ENCODE peak calls at places on chromosome X, in four cellular contexts. X, U, F and N are unnamed samples.

GRCh38 chrX:46577116-46578005 is 3.8 kb downstream of the CHST7 start:
- DNase-seq in F (no peak), U (no peak), X (no peak), N (no peak)

GRCh38 chrX:45513042-45513441 is 312.4 kb upstream of the DIPK2B start:
- DNase-seq in X (no peak), U (no peak), F (no peak), N (no peak)

GRCh38 chrX:124573458-124573857 is 227.1 kb downstream of the SH2D1A start:
- DNase-seq in U (no peak), X (peak; percentile 20), F (no peak), N (no peak)

GRCh38 chrX:97199501-97199900 is 315.8 kb downstream of the RPA4 start:
- DNase-seq in F (no peak), U (no peak), X (peak; percentile 71), N (no peak)

GRCh38 chrX:30538271-30538670 is 39.3 kb downstream of the TASL start:
- DNase-seq in U (no peak), F (no peak), X (no peak), N (no peak)

GRCh38 chrX:66914082-66914481 is 275.2 kb upstream of the EDA2R start:
- DNase-seq in X (peak; percentile 0), U (no peak), F (peak; percentile 66), N (no peak)

GRCh38 chrX:68083510-68083909 is 349.8 kb downstream of the OPHN1 start:
- DNase-seq in F (no peak), X (no peak), U (no peak), N (no peak)

GRCh38 chrX:16223385-16223784 is 56.1 kb downstream of the MAGEB17 start:
- DNase-seq in X (no peak), U (no peak), F (no peak), N (no peak)

GRCh38 chrX:51891821-51892551 is 1.4 kb upstream of the MAGED1 start:
- DNase-seq in F (peak; percentile 18), X (peak; percentile 42), U (no peak), N (no peak)

GRCh38 chrX:2526390-2526789 is 25.6 kb upstream of the DHRSX start:
- DNase-seq in U (no peak), X (no peak), F (no peak), N (no peak)

GRCh38 chrX:140360284-140360683 is 144.6 kb downstream of the SOX3 start:
- DNase-seq in X (no peak), U (no peak), F (no peak), N (no peak)

GRCh38 chrX:24607616-24608015 is 39.5 kb downstream of the PCYT1B start:
- DNase-seq in F (peak; percentile 47), U (no peak), X (peak; percentile 61), N (no peak)

GRCh38 chrX:147884958-147885357 is 26.8 kb upstream of the FMR1 start:
- DNase-seq in F (peak; percentile 5), X (peak; percentile 5), U (no peak), N (no peak)

GRCh38 chrX:149647505-149647904 is 15.9 kb upstream of the TMEM185A start:
- DNase-seq in F (no peak), X (no peak), U (no peak), N (no peak)

GRCh38 chrX:44042731-44043130 is 69.5 kb upstream of the NDP start:
- DNase-seq in X (peak; percentile 85), U (no peak), F (no peak), N (no peak)

GRCh38 chrX:9467751-9468150 is 2.9 kb downstream of the TBL1X start:
- DNase-seq in X (no peak), U (no peak), F (no peak), N (no peak)

GRCh38 chrX:42748067-42748850 is 29.7 kb downstream of the PPP1R2C start:
- DNase-seq in U (no peak), F (no peak), X (peak; percentile 16), N (no peak)

GRCh38 chrX:54794795-54795194 is 3.3 kb downstream of the ITIH6 start:
- DNase-seq in U (no peak), X (no peak), F (no peak), N (no peak)

GRCh38 chrX:8760021-8760420 is 28.1 kb upstream of the ANOS1 start:
- DNase-seq in X (no peak), F (no peak), U (no peak), N (no peak)

GRCh38 chrX:2965965-2966364 is 36.8 kb upstream of the ARSD start:
- DNase-seq in F (no peak), U (no peak), X (no peak), N (no peak)

GRCh38 chrX:56813318-56813837 is 84.3 kb downstream of the NBDY start:
- DNase-seq in U (peak; percentile 27), X (peak; percentile 74), F (peak; percentile 62), N (no peak)

GRCh38 chrX:110317079-110317819 is 636 bp downstream of the AMMECR1 start:
- DNase-seq in F (peak; percentile 3), U (peak; percentile 0), X (no peak), N (no peak)

GRCh38 chrX:149512225-149512885 is 7.2 kb upstream of the IDS start:
- DNase-seq in X (peak; percentile 64), U (no peak), F (peak; percentile 52), N (peak; percentile 13)

GRCh38 chrX:64206556-64207162 is 1.2 kb upstream of the AMER1 start:
- DNase-seq in X (peak; percentile 30), F (no peak), U (no peak), N (no peak)

GRCh38 chrX:149044471-149044870 is 460.6 kb downstream of the IDS start:
- DNase-seq in U (no peak), F (no peak), X (no peak), N (no peak)

GRCh38 chrX:10239611-10240064 is 82.9 kb downstream of the CLCN4 start:
- DNase-seq in F (no peak), X (peak; percentile 55), U (no peak), N (no peak)

GRCh38 chrX:17632942-17633341 is 104.4 kb upstream of the SCML1 start:
- DNase-seq in F (no peak), U (no peak), X (peak; percentile 25), N (no peak)

GRCh38 chrX:124938715-124939114 is 381.0 kb upstream of the TEX13C start:
- DNase-seq in F (no peak), X (no peak), U (no peak), N (no peak)

GRCh38 chrX:65900850-65901844 is 138.7 kb downstream of the VSIG4 start:
- DNase-seq in U (no peak), F (peak; percentile 12), X (no peak), N (no peak)

GRCh38 chrX:104854188-104854587 is 288.2 kb downstream of the IL1RAPL2 start:
- DNase-seq in X (no peak), U (no peak), F (no peak), N (no peak)

GRCh38 chrX:69493193-69493592 is 10.9 kb upstream of the NALF2 start:
- DNase-seq in X (peak; percentile 7), F (peak; percentile 19), U (no peak), N (no peak)

GRCh38 chrX:9947395-9947794 is 19.8 kb upstream of the CLDN34 start:
- DNase-seq in F (no peak), U (no peak), X (no peak), N (no peak)

GRCh38 chrX:109974906-109975655 is 27.8 kb upstream of the TMEM164 start:
- DNase-seq in U (no peak), F (no peak), X (peak; percentile 45), N (no peak)

GRCh38 chrX:134603806-134604700 is 54.2 kb downstream of the PLAC1 start:
- DNase-seq in F (no peak), U (no peak), X (peak; percentile 83), N (no peak)

GRCh38 chrX:39855748-39856129 is 242.0 kb downstream of the BCOR start:
- DNase-seq in U (peak; percentile 29), F (peak; percentile 32), X (no peak), N (peak; percentile 77)

GRCh38 chrX:100880368-100880767 is 6.2 kb upstream of the NOX1 start:
- DNase-seq in X (no peak), U (no peak), F (no peak), N (no peak)

DNA sequence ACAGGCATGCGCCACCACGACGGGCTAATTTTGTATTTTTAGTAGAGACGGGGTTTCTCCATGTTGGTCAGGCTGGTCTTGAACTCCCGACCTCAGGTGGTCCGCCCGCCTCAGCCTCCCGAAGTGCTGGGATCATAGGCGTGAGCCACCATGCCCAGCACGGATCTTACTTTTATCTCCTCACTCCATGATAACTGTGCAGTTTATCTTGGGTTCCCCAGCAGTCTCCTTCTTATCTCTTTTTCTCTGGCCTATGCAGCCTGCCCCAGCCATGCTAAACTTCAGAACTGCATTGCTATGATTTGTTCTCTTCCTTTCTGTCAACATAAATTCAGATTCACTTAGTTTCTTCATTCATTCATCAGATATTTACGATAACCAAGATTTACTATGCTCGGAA is 22.4 kb downstream of the PAGE1 start:
- DNase-seq in X (no peak), U (no peak), F (no peak), N (no peak)
- TF ChIP-seq CTCF in X (no peak), U (no peak), F (no peak), N (no peak)

DNA sequence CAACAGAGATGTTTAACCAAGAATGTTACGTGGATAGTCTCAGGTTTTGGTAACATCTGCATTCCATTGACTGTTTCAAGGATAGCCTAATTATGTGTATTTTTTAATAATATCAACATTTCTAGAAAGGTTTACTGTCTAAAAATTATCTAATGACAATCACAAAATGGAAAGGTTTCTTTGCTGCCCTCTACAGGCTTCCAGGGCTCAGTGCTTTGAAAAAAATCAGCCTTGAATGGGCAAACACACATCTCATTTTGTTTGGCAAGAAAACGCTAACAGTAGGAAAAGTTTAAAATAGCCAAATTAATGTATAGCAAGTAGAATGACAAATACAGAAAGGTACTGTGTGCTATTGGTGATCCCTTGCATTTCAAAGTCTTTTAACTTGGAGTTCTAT is 223.4 kb upstream of the PRPS2 start:
- DNase-seq in F (no peak), X (peak; percentile 17), U (no peak), N (no peak)
- TF ChIP-seq CTCF in F (peak; percentile 18), X (peak; percentile 65), U (peak; percentile 30), N (peak; percentile 74)

DNA sequence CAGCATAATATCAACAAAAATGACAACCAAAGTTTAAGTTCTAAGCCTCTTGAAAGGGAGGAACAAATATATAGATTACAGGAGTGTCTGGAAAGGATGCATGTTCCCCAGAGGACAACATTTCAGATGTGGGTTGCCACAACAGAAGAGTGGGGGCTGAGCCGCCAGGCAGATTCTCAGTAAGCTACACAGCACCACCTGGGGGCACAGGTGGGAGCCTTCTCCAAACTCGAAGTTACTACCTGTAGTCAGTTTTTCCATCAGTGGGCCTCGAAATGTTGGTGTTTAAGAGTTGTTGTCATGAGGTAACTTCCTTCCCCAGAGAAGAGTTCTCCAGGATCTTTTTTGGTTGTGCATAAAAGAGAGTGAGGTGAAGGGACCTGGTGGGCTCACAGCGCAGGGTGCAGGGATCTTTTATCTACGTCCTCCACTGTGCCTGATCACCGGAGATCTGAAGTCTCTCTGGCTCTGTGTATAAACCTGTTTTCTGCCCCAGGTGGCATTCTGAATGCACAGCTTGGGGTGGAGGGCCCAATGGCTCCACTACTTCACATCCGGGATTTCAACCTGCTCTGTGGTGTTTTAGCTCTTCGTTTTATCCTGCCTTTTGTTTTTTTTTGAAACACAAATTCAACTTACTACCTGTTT is 58.4 kb upstream of the STS start:
- DNase-seq in U (no peak), F (no peak), X (no peak), N (no peak)
- TF ChIP-seq CTCF in U (peak; percentile 28), F (no peak), X (peak; percentile 9), N (peak; percentile 61)

DNA sequence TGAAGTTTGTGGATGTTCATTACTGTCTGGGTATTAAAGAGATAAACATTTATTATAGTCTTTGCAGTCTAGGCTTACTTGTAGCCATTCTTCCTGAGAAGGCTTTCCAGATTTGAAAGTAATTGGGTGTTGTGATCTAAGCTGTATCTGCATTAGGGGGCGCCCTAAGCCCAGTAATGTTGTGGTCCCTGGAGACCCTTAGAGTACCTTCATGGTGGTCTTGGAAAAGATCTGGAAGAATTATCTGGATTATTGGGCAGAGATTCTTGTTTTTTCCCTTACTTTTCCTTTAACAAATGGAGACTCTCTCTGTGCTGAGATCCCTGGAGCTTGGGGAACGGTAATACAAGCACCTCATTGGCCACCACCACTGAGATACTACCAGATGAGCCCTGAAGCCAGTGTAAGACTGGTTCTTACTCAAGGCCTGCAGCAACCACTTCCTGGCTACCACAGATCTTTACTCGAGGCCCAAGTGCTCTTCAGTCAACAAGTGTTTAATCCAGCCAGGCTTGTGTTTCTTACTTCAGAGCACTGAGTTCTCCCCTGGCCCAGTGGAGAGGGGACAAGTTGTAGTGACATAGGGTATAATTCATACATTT is 63.1 kb downstream of the RTL3 start:
- DNase-seq in X (peak; percentile 40), F (no peak), U (no peak), N (no peak)
- TF ChIP-seq CTCF in X (peak; percentile 60), F (no peak), U (no peak), N (no peak)